ENCODE peak calls at places on chromosomes 4 and X, in four cellular contexts. N is NCI-H524, H is fibroblast of pulmonary artery, T is NCI-H2029 treated with DMSO at 0.1 percent for 48 hours. V is an unnamed sample.

GRCh38 chr4:39067031-39067430 is 5.0 kb downstream of the KLHL5 start:
- DNase-seq in N (no peak), H (no peak), T (no peak), V (no peak)

GRCh38 chrX:33336783-33337182 is 125.4 kb upstream of the DMD start:
- DNase-seq in N (no peak), H (peak), T (no peak), V (no peak)

GRCh38 chrX:3262906-3263305 is 83.5 kb downstream of the MXRA5 start:
- DNase-seq in N (no peak), H (peak), T (no peak), V (no peak)

GRCh38 chrX:38651625-38652601 is 90.6 kb downstream of the TSPAN7 start:
- DNase-seq in N (no peak), H (no peak), T (no peak), V (no peak)

GRCh38 chr4:82776925-82777542 is 21.6 kb downstream of the SCD5 start:
- DNase-seq in N (no peak), H (no peak), T (no peak), V (no peak)

GRCh38 chr4:159764343-159764952 is 661.6 kb downstream of the RAPGEF2 start:
- DNase-seq in N (peak), H (peak), T (peak), V (peak)

GRCh38 chr4:18691431-18692200 is 670.1 kb upstream of the LCORL start:
- DNase-seq in N (no peak), H (no peak), T (no peak), V (no peak)

GRCh38 chr4:28686618-28687017 is 1826.0 kb downstream of the STIM2 start:
- DNase-seq in N (peak), H (peak), T (no peak), V (no peak)

GRCh38 chr4:145216532-145216931 is 36.1 kb upstream of the OTUD4 start:
- DNase-seq in N (no peak), H (peak), T (no peak), V (no peak)

V was measured in NCI-H1694.